ENCODE peak calls at places on chromosomes 12 and 14, in seven cellular contexts. F, C, A, Q, V, N and R are unnamed samples.
A peak's percentile ranks its signal among the peaks of the same experiment; 100 is the strongest.

GRCh38 chr14:54718046-54718445 is 151.1 kb downstream of the SAMD4A start:
- DNase-seq in N (no peak), A (no peak), V (peak; percentile 95), C (peak; percentile 18), F (no peak), Q (no peak), R (no peak)

GRCh38 chr14:86333506-86333905 is 803.6 kb downstream of the FLRT2 start:
- DNase-seq in Q (no peak), F (no peak), V (no peak), A (no peak), N (no peak), C (no peak), R (no peak)

GRCh38 chr14:70879448-70879847 is 27.8 kb upstream of the PCNX1 start:
- DNase-seq in C (no peak), N (no peak), V (no peak), F (no peak), A (no peak), Q (no peak), R (no peak)

GRCh38 chr12:110252716-110253115 is 28.3 kb upstream of the ATP2A2 start:
- DNase-seq in C (no peak), Q (no peak), F (no peak), N (no peak), A (no peak), V (no peak), R (peak; percentile 74)

GRCh38 chr12:1330475-1330827 is 263.9 kb downstream of the FBXL14 start:
- DNase-seq in F (no peak), N (no peak), A (no peak), Q (no peak), V (no peak), C (no peak), R (no peak)

GRCh38 chr12:4579305-4580097 is 17.5 kb downstream of the DYRK4 start:
- DNase-seq in Q (peak; percentile 46), N (peak; percentile 26), A (no peak), V (peak; percentile 6), F (no peak), C (no peak), R (no peak)

GRCh38 chr12:102463659-102464249 is 16.6 kb downstream of the IGF1 start:
- DNase-seq in N (no peak), A (no peak), V (no peak), C (no peak), Q (no peak), F (no peak), R (no peak)

GRCh38 chr12:42140901-42141300 is 3.8 kb downstream of the GXYLT1 start:
- DNase-seq in F (peak; percentile 48), A (no peak), N (no peak), C (peak; percentile 84), V (peak; percentile 57), Q (peak; percentile 50), R (no peak)

GRCh38 chr12:67926063-67926462 is 63.2 kb upstream of the IFNG-AS1 start:
- DNase-seq in C (no peak), N (no peak), A (no peak), V (no peak), F (no peak), Q (peak; percentile 79), R (no peak)
- H3K27ac ChIP-seq in C (no peak overlapping the region), N (no peak overlapping the region), A (no peak overlapping the region), V (no peak overlapping the region), F (no peak overlapping the region), Q (no peak overlapping the region), R (no peak overlapping the region)

DNA sequence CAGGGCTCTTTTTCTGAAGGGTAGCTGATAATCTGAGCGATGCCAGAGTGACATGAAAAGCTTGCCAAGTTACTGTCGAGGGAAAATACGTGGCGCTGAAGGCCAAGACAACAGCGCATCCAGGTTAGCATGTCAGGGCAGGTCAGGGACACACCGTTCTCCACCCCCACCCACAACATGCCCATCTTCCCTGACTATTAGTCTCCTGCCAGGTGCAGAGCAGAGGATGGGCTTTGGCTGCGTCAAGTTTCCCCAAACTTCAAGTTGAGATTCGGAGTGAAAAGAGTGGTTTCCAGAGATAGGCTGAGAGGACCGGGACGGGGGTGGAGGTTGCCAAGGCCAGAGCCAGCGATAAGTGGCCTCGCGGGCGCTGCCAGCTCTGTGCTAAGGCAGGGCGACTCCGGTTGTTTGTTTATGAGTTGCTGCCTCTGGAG is 1.7 kb downstream of the TRHDE start:
- DNase-seq in N (no peak), A (no peak), C (no peak), F (peak; percentile 83), Q (peak; percentile 19), V (peak; percentile 30), R (peak; percentile 82)
- H3K27me3 ChIP-seq in N (peaks cover 49% of the 10 kb centered on the region), A (no peaks in the 10 kb centered on the region), C (peaks cover 6% of the 10 kb centered on the region), F (no peaks in the 10 kb centered on the region), Q (peaks cover 6% of the 10 kb centered on the region), V (peaks cover 3% of the 10 kb centered on the region), R (no peaks in the 10 kb centered on the region)

DNA sequence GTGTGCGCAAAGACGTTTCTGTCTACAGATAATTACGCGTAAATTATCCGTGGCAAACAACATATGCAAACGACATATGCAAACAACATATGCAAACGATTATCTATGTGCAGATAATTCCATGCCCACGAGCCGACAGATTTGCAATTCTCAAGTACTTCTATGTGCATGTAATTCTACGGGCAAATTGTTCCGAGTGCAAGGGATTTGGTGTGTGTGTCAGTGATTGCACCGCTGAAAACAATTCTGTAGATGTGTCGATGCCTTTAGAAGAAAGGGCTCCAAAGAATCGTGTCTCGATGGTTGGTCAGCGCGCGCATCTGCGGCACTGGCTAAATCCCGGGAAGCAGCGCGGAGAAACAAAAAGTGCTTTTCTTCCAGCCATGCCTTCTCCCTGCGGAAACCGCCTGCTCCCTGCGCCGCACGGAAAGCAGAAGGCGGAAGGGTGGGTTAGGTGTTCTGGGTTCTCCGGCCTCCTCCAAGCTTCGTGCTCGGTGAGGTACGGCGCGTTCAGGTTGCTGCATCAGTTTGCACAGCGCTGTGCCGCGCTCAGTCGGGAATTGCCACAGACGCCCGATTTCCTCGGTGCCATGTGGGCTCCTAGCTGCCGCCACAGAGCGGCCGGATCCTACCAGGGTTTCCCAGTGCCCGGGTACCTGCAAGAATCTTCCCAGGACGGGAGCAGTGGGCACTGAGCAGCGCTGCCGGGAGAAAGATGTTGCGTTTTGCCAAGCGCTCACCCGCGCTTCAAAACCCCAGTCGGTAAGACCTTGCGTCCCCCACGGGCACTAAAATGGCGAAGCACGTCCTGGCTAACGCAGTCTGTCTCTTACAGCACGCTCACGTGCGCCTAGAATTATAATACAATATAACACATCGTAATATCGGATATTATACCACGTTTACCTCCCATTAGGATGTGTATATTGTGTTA is 34.8 kb upstream of the TBX5 start:
- DNase-seq in A (no peak), N (no peak), F (no peak), Q (peak; percentile 48), V (peak; percentile 2), C (no peak), R (peak; percentile 50)
- H3K4me3 ChIP-seq in A (no peak overlapping the region), N (no peak overlapping the region), F (no peak overlapping the region), Q (no peak overlapping the region), V (no peak overlapping the region), C (no peak overlapping the region), R (no peak overlapping the region)

GRCh38 chr14:88556581-88556980 is 1.8 kb upstream of the PTPN21 start:
- DNase-seq in C (peak; percentile 63), Q (no peak), F (no peak), N (no peak), V (no peak), A (no peak), R (no peak)

GRCh38 chr14:88551936-88552565 is 2.8 kb downstream of the PTPN21 start:
- DNase-seq in V (peak; percentile 23), N (peak; percentile 41), C (peak; percentile 34), A (no peak), F (peak; percentile 28), Q (peak; percentile 42), R (peak; percentile 32)

GRCh38 chr14:88552859-88553258 is 1.9 kb downstream of the PTPN21 start:
- DNase-seq in Q (no peak), C (no peak), F (no peak), V (no peak), A (no peak), N (no peak), R (no peak)

GRCh38 chr14:88554458-88555286 is at the start of gene PTPN21:
- DNase-seq in Q (peak; percentile 83), A (peak; percentile 88), C (peak; percentile 76), F (peak; percentile 78), V (peak; percentile 77), N (peak; percentile 69), R (peak; percentile 91)

DNA sequence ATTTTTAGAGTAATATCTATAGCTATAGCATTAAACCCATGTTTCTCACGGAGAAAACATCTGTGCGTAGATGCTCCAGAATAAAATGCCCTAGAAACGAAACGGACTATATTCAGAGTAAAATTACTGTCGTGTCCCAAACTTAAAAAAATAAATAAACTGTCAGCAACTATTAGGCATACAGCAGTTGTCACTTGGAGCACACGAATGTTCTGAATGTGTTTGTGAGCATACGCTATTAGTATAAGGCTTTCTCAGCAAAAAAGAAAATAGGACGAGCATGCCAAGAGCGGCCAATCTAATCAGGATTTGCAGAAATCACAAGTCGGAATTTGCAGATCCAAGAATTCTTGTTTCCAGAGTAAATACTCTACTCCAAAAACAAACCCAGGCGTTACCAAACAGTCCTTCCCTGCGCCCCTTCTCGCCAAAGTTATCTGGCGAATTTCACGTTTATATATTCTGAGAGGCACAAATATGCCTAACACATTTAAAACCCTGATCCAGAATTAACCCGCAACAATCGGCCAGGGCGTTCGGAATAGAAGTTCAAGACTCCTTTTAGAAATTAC is 835 bp downstream of the PTPN21 start:
- DNase-seq in F (no peak), V (peak; percentile 37), Q (peak; percentile 23), N (peak; percentile 57), C (peak; percentile 32), A (no peak), R (no peak)
- H3K27ac ChIP-seq in F (peak overlapping the region; percentile 58), V (peak overlapping the region; percentile 58), Q (peak overlapping the region; percentile 92), N (peak overlapping the region; percentile 78), C (peak overlapping the region; percentile 71), A (peak overlapping the region; percentile 89), R (peak overlapping the region; percentile 75)

GRCh38 chr12:54047964-54048303 is 5.7 kb upstream of the HOXC4 start:
- DNase-seq in N (no peak), C (no peak), F (no peak), Q (no peak), A (no peak), V (no peak), R (no peak)
- H3K27me3 ChIP-seq in N (peaks cover 96% of the 10 kb centered on the region), C (peaks cover 24% of the 10 kb centered on the region), F (no peaks in the 10 kb centered on the region), Q (peaks cover 91% of the 10 kb centered on the region), A (no peaks in the 10 kb centered on the region), V (peaks cover 54% of the 10 kb centered on the region), R (peaks cover 3% of the 10 kb centered on the region)

GRCh38 chr12:6938353-6939186 is 5.0 kb upstream of the RNU7-1 start:
- DNase-seq in C (no peak), V (no peak), A (no peak), Q (no peak), F (no peak), N (no peak), R (peak; percentile 46)
- H3K4me3 ChIP-seq in C (no peak overlapping the region), V (no peak overlapping the region), A (peak overlapping the region; percentile 61), Q (no peak overlapping the region), F (peak overlapping the region; percentile 22), N (no peak overlapping the region), R (no peak overlapping the region)